ENCODE peak calls at places on chromosomes 3 and 15, in nine cellular contexts. U is body of pancreas, F is uterus, W is tibial nerve, L is upper lobe of left lung, C is sigmoid colon, X is prostate gland, N is suprapubic skin, H is endothelial cell of umbilical vein. G is an unnamed sample. For H3K4me1, the result is how much of the 10 kb centered on the place peaks cover.

GRCh38 chr3:64343692-64344440 is 118.6 kb upstream of the PRICKLE2 start:
- DNase-seq in U (no peak), F (no peak), W (no peak), L (no peak), C (no peak), X (no peak), N (no peak), H (peak), G (no peak)

GRCh38 chr15:74937226-74937601 is 659 bp downstream of the COX5A start:
- DNase-seq in U (no peak), F (no peak), W (no peak), L (no peak), C (no peak), X (no peak), N (no peak), H (peak), G (no peak)

GRCh38 chr3:89622063-89622700 is 514.8 kb downstream of the EPHA3 start:
- DNase-seq in U (no peak), F (no peak), W (no peak), L (no peak), C (no peak), X (no peak), N (no peak), H (no peak), G (no peak)

GRCh38 chr15:77606142-77607034 is 26.3 kb downstream of the LINGO1 start:
- DNase-seq in U (no peak), F (no peak), W (no peak), L (no peak), C (no peak), X (no peak), N (no peak), H (peak), G (no peak)

GRCh38 chr3:101183151-101183550 is 137.2 kb downstream of the IMPG2 start:
- DNase-seq in U (no peak), F (no peak), W (no peak), L (no peak), C (no peak), X (no peak), N (no peak), H (no peak), G (no peak)

GRCh38 chr3:120432105-120432860 is 18.5 kb downstream of the FSTL1 start:
- DNase-seq in U (no peak), F (no peak), W (no peak), L (no peak), C (no peak), X (no peak), N (peak), H (no peak), G (no peak)

GRCh38 chr3:15081960-15082664 is 16.8 kb downstream of the RBSN start:
- DNase-seq in U (no peak), F (no peak), W (no peak), L (peak), C (no peak), X (no peak), N (no peak), H (no peak), G (no peak)

GRCh38 chr15:35557544-35557943 is 11.6 kb upstream of the DPH6 start:
- DNase-seq in U (no peak), F (no peak), W (no peak), L (no peak), C (no peak), X (no peak), N (no peak), H (no peak), G (no peak)

GRCh38 chr3:59919581-59919980 is 869.8 kb upstream of the CFAP20DC start:
- DNase-seq in U (no peak), F (no peak), W (no peak), L (no peak), C (no peak), X (no peak), N (no peak), H (no peak), G (no peak)

GRCh38 chr3:59327324-59327939 is 277.6 kb upstream of the CFAP20DC start:
- DNase-seq in U (no peak), F (no peak), W (no peak), L (no peak), C (no peak), X (no peak), N (no peak), H (no peak), G (no peak)

GRCh38 chr15:83430436-83430835 is 16.7 kb upstream of the SH3GL3 start:
- DNase-seq in U (no peak), F (no peak), W (no peak), L (no peak), C (no peak), X (no peak), N (no peak), H (no peak), G (no peak)

GRCh38 chr3:128167973-128168674 is 14.8 kb downstream of the EEFSEC start:
- DNase-seq in U (no peak), F (no peak), W (no peak), L (no peak), C (no peak), X (no peak), N (no peak), H (no peak), G (no peak)

GRCh38 chr3:4824948-4825325 is 154.3 kb upstream of the BHLHE40 start:
- DNase-seq in U (no peak), F (no peak), W (no peak), L (no peak), C (no peak), X (no peak), N (no peak), H (no peak), G (no peak)
- H3K4me1 ChIP-seq in U (under half), F (under half), W (half or more), L (under half), C (under half), X (under half), N (half or more), H (under half), G (under half)

GRCh38 chr15:99550077-99550476 is 15.7 kb upstream of the MEF2A start:
- DNase-seq in U (no peak), F (no peak), W (no peak), L (no peak), C (no peak), X (no peak), N (no peak), H (no peak), G (no peak)
- H3K4me3 ChIP-seq in U (no peak), F (no peak), W (no peak), L (no peak), C (no peak), X (no peak), N (no peak), H (no peak), G (no peak)

GRCh38 chr3:122012821-122013220 is 9.2 kb downstream of the ILDR1 start:
- DNase-seq in U (no peak), F (no peak), W (no peak), L (no peak), C (no peak), X (no peak), N (no peak), H (no peak), G (no peak)
- TF ChIP-seq POLR2A in U (no peak), F (no peak), W (no peak), L (no peak), C (no peak), X (no peak), N (no peak), H (no peak), G (no peak)

GRCh38 chr3:113948015-113948917 is 453 bp downstream of the ZDHHC23 start:
- DNase-seq in U (peak), F (no peak), W (no peak), L (peak), C (no peak), X (peak), N (no peak), H (peak), G (peak)
- H3K4me1 ChIP-seq in U (under half), F (under half), W (under half), L (under half), C (under half), X (under half), N (under half), H (under half), G (under half)